ENCODE peak calls at places on chromosomes 13 and 19, in nine cellular contexts. One of them, this sample, is unnamed.

GRCh38 chr19:39997595-39998216 is 846 bp downstream of the ZNF546 start:
- DNase-seq in foreskin fibroblast: peak
- DNase-seq in brain microvascular endothelial cell: no peak
- DNase-seq in ascending aorta: no peak
- DNase-seq in naive thymus-derived CD8-positive, alpha-beta T cell: peak
- DNase-seq in BJ: no peak
- DNase-seq in nephron progenitor cell: no peak
- DNase-seq in OCI-LY7: no peak
- DNase-seq in H54: no peak
- DNase-seq in this sample: no peak

GRCh38 chr13:42762917-42763316 is 18.5 kb upstream of the FAM216B start:
- DNase-seq in ascending aorta: no peak
- DNase-seq in brain microvascular endothelial cell: peak
- DNase-seq in H54: no peak
- DNase-seq in naive thymus-derived CD8-positive, alpha-beta T cell: no peak
- DNase-seq in foreskin fibroblast: peak
- DNase-seq in OCI-LY7: no peak
- DNase-seq in BJ: peak
- DNase-seq in nephron progenitor cell: no peak
- DNase-seq in this sample: peak

GRCh38 chr19:7211191-7211988 is 82.8 kb downstream of the INSR start:
- DNase-seq in naive thymus-derived CD8-positive, alpha-beta T cell: no peak
- DNase-seq in brain microvascular endothelial cell: peak
- DNase-seq in foreskin fibroblast: no peak
- DNase-seq in ascending aorta: no peak
- DNase-seq in OCI-LY7: no peak
- DNase-seq in nephron progenitor cell: no peak
- DNase-seq in BJ: no peak
- DNase-seq in H54: no peak
- DNase-seq in this sample: no peak

GRCh38 chr19:27745978-27746542 is 1466.9 kb downstream of the UQCRFS1 start:
- DNase-seq in H54: no peak
- DNase-seq in brain microvascular endothelial cell: no peak
- DNase-seq in BJ: no peak
- DNase-seq in naive thymus-derived CD8-positive, alpha-beta T cell: no peak
- DNase-seq in nephron progenitor cell: no peak
- DNase-seq in OCI-LY7: no peak
- DNase-seq in ascending aorta: peak
- DNase-seq in foreskin fibroblast: no peak
- DNase-seq in this sample: no peak

GRCh38 chr13:101621099-101621498 is 168.6 kb downstream of the ITGBL1 start:
- DNase-seq in nephron progenitor cell: no peak
- DNase-seq in foreskin fibroblast: no peak
- DNase-seq in ascending aorta: no peak
- DNase-seq in H54: no peak
- DNase-seq in brain microvascular endothelial cell: no peak
- DNase-seq in OCI-LY7: no peak
- DNase-seq in naive thymus-derived CD8-positive, alpha-beta T cell: no peak
- DNase-seq in BJ: no peak
- DNase-seq in this sample: no peak

GRCh38 chr19:43700368-43701015 is 15.4 kb upstream of the IRGC start:
- DNase-seq in brain microvascular endothelial cell: peak
- DNase-seq in H54: no peak
- DNase-seq in ascending aorta: no peak
- DNase-seq in OCI-LY7: no peak
- DNase-seq in foreskin fibroblast: peak
- DNase-seq in nephron progenitor cell: no peak
- DNase-seq in BJ: peak
- DNase-seq in naive thymus-derived CD8-positive, alpha-beta T cell: peak
- DNase-seq in this sample: peak

GRCh38 chr13:21837841-21838551 is 167.1 kb downstream of the FGF9 start:
- DNase-seq in foreskin fibroblast: no peak
- DNase-seq in naive thymus-derived CD8-positive, alpha-beta T cell: no peak
- DNase-seq in H54: no peak
- DNase-seq in ascending aorta: no peak
- DNase-seq in brain microvascular endothelial cell: no peak
- DNase-seq in BJ: peak
- DNase-seq in nephron progenitor cell: no peak
- DNase-seq in OCI-LY7: no peak
- DNase-seq in this sample: no peak

GRCh38 chr13:41613984-41614581 is 156.7 kb downstream of the RGCC start:
- DNase-seq in naive thymus-derived CD8-positive, alpha-beta T cell: no peak
- DNase-seq in BJ: peak
- DNase-seq in brain microvascular endothelial cell: peak
- DNase-seq in nephron progenitor cell: no peak
- DNase-seq in H54: no peak
- DNase-seq in ascending aorta: peak
- DNase-seq in foreskin fibroblast: peak
- DNase-seq in OCI-LY7: no peak
- DNase-seq in this sample: no peak

GRCh38 chr19:52739576-52739975 is 4.7 kb upstream of the ZNF611 start:
- DNase-seq in foreskin fibroblast: no peak
- DNase-seq in BJ: no peak
- DNase-seq in naive thymus-derived CD8-positive, alpha-beta T cell: no peak
- DNase-seq in H54: no peak
- DNase-seq in brain microvascular endothelial cell: no peak
- DNase-seq in OCI-LY7: no peak
- DNase-seq in ascending aorta: no peak
- DNase-seq in nephron progenitor cell: no peak
- DNase-seq in this sample: no peak

GRCh38 chr19:5492281-5492812 is 37.1 kb downstream of the ZNRF4 start:
- DNase-seq in naive thymus-derived CD8-positive, alpha-beta T cell: no peak
- DNase-seq in OCI-LY7: no peak
- DNase-seq in brain microvascular endothelial cell: no peak
- DNase-seq in ascending aorta: no peak
- DNase-seq in nephron progenitor cell: no peak
- DNase-seq in H54: no peak
- DNase-seq in BJ: no peak
- DNase-seq in foreskin fibroblast: no peak
- DNase-seq in this sample: no peak

GRCh38 chr13:30859326-30859725 is 46.7 kb upstream of the MEDAG start:
- DNase-seq in ascending aorta: peak
- DNase-seq in H54: no peak
- DNase-seq in OCI-LY7: no peak
- DNase-seq in BJ: no peak
- DNase-seq in naive thymus-derived CD8-positive, alpha-beta T cell: no peak
- DNase-seq in nephron progenitor cell: no peak
- DNase-seq in brain microvascular endothelial cell: no peak
- DNase-seq in foreskin fibroblast: no peak
- DNase-seq in this sample: no peak

GRCh38 chr13:43054803-43055802 is 31.7 kb downstream of the DNAJC15 start:
- DNase-seq in H54: peak
- DNase-seq in brain microvascular endothelial cell: peak
- DNase-seq in naive thymus-derived CD8-positive, alpha-beta T cell: peak
- DNase-seq in ascending aorta: no peak
- DNase-seq in BJ: no peak
- DNase-seq in foreskin fibroblast: peak
- DNase-seq in OCI-LY7: peak
- DNase-seq in nephron progenitor cell: peak
- DNase-seq in this sample: no peak

GRCh38 chr13:112838038-112838965 is 130.7 kb upstream of the MCF2L start:
- DNase-seq in BJ: no peak
- DNase-seq in foreskin fibroblast: no peak
- DNase-seq in nephron progenitor cell: no peak
- DNase-seq in brain microvascular endothelial cell: no peak
- DNase-seq in OCI-LY7: no peak
- DNase-seq in naive thymus-derived CD8-positive, alpha-beta T cell: no peak
- DNase-seq in ascending aorta: no peak
- DNase-seq in H54: no peak
- DNase-seq in this sample: no peak

GRCh38 chr19:12000152-12000981 is 35.1 kb downstream of the ZNF433 start:
- DNase-seq in OCI-LY7: peak
- DNase-seq in H54: no peak
- DNase-seq in foreskin fibroblast: no peak
- DNase-seq in nephron progenitor cell: no peak
- DNase-seq in ascending aorta: no peak
- DNase-seq in naive thymus-derived CD8-positive, alpha-beta T cell: no peak
- DNase-seq in brain microvascular endothelial cell: peak
- DNase-seq in BJ: no peak
- DNase-seq in this sample: no peak

GRCh38 chr13:111006508-111007031 is 91.7 kb upstream of the ANKRD10 start:
- DNase-seq in nephron progenitor cell: no peak
- DNase-seq in naive thymus-derived CD8-positive, alpha-beta T cell: no peak
- DNase-seq in foreskin fibroblast: peak
- DNase-seq in BJ: peak
- DNase-seq in H54: no peak
- DNase-seq in ascending aorta: peak
- DNase-seq in brain microvascular endothelial cell: peak
- DNase-seq in OCI-LY7: no peak
- DNase-seq in this sample: no peak

GRCh38 chr19:36136975-36137686 is 2.7 kb upstream of the CAPNS1 start:
- DNase-seq in ascending aorta: peak
- DNase-seq in H54: peak
- DNase-seq in foreskin fibroblast: peak
- DNase-seq in nephron progenitor cell: no peak
- DNase-seq in naive thymus-derived CD8-positive, alpha-beta T cell: no peak
- DNase-seq in BJ: no peak
- DNase-seq in brain microvascular endothelial cell: peak
- DNase-seq in OCI-LY7: no peak
- DNase-seq in this sample: peak

GRCh38 chr19:4709440-4710280 is 14.0 kb downstream of the DPP9 start:
- DNase-seq in nephron progenitor cell: no peak
- DNase-seq in naive thymus-derived CD8-positive, alpha-beta T cell: no peak
- DNase-seq in BJ: no peak
- DNase-seq in foreskin fibroblast: no peak
- DNase-seq in brain microvascular endothelial cell: no peak
- DNase-seq in OCI-LY7: no peak
- DNase-seq in H54: no peak
- DNase-seq in ascending aorta: peak
- DNase-seq in this sample: no peak

GRCh38 chr19:29540128-29540527 is 14.3 kb downstream of the VSTM2B start:
- DNase-seq in brain microvascular endothelial cell: no peak
- DNase-seq in naive thymus-derived CD8-positive, alpha-beta T cell: no peak
- DNase-seq in BJ: no peak
- DNase-seq in ascending aorta: peak
- DNase-seq in nephron progenitor cell: no peak
- DNase-seq in OCI-LY7: no peak
- DNase-seq in foreskin fibroblast: no peak
- DNase-seq in H54: no peak
- DNase-seq in this sample: no peak

GRCh38 chr19:37905936-37906867 is at the start of gene WDR87:
- DNase-seq in BJ: no peak
- DNase-seq in foreskin fibroblast: peak
- DNase-seq in naive thymus-derived CD8-positive, alpha-beta T cell: peak
- DNase-seq in H54: no peak
- DNase-seq in brain microvascular endothelial cell: no peak
- DNase-seq in ascending aorta: no peak
- DNase-seq in nephron progenitor cell: peak
- DNase-seq in OCI-LY7: peak
- DNase-seq in this sample: no peak

GRCh38 chr19:21835429-21835809 is 563 bp downstream of the ZNF43 start:
- DNase-seq in brain microvascular endothelial cell: no peak
- DNase-seq in naive thymus-derived CD8-positive, alpha-beta T cell: no peak
- DNase-seq in OCI-LY7: no peak
- DNase-seq in BJ: no peak
- DNase-seq in nephron progenitor cell: no peak
- DNase-seq in H54: no peak
- DNase-seq in foreskin fibroblast: no peak
- DNase-seq in ascending aorta: peak
- DNase-seq in this sample: no peak

This sample was measured in NCI-H460.